ENCODE peak calls at places on chromosomes 2 and 18, in five cellular contexts. V is HCT116, T is SK-N-SH, D is GM12878, Y is HepG2. S is an unnamed sample.

GRCh38 chr2:69203166-69203985 is 183.7 kb downstream of the GFPT1 start:
- DNase-seq in D (no peak), V (no peak), Y (peak; percentile 80), T (no peak), S (no peak)

GRCh38 chr18:3722662-3723433 is 272.9 kb downstream of the TGIF1 start:
- DNase-seq in V (no peak), T (no peak), Y (peak; percentile 72), D (no peak), S (no peak)

GRCh38 chr2:69271831-69272257 is 115.2 kb downstream of the GFPT1 start:
- DNase-seq in Y (no peak), D (no peak), T (no peak), V (no peak), S (no peak)

GRCh38 chr2:171412571-171412970 is 21.2 kb downstream of the METTL8 start:
- DNase-seq in D (no peak), T (no peak), Y (no peak), V (no peak), S (no peak)

GRCh38 chr2:132621131-132621875 is 48.7 kb downstream of the LYPD1 start:
- DNase-seq in D (no peak), V (no peak), Y (no peak), T (no peak), S (no peak)

GRCh38 chr2:43832457-43832856 is 6.2 kb downstream of the ABCG5 start:
- DNase-seq in V (no peak), Y (no peak), T (no peak), D (no peak), S (peak; percentile 29)

GRCh38 chr2:68379184-68379708 is 14.2 kb downstream of the PLEK start:
- DNase-seq in V (no peak), Y (no peak), D (no peak), T (no peak), S (no peak)

GRCh38 chr18:22391571-22392359 is 25.9 kb downstream of the CTAGE1 start:
- DNase-seq in T (peak; percentile 7), Y (no peak), V (no peak), D (no peak), S (no peak)

GRCh38 chr2:183248866-183249567 is 124.8 kb downstream of the NUP35 start:
- DNase-seq in V (peak; percentile 24), T (peak; percentile 47), Y (peak; percentile 15), D (no peak), S (peak; percentile 67)

GRCh38 chr18:11251891-11252270 is 102.5 kb upstream of the PIEZO2 start:
- DNase-seq in T (no peak), V (no peak), D (no peak), Y (no peak), S (no peak)

GRCh38 chr2:105447476-105447875 is 48.6 kb upstream of the FHL2 start:
- DNase-seq in D (no peak), Y (no peak), V (no peak), T (no peak), S (no peak)

GRCh38 chr2:15986068-15986560 is 45.8 kb downstream of the MYCN start:
- DNase-seq in T (peak; percentile 72), Y (no peak), V (no peak), D (no peak), S (no peak)

GRCh38 chr2:200585730-200586643 is at the start of gene AOX1:
- DNase-seq in V (no peak), T (peak; percentile 49), D (no peak), Y (peak; percentile 70), S (peak; percentile 94)

GRCh38 chr18:6956495-6956894 is 161.1 kb downstream of the LAMA1 start:
- DNase-seq in T (no peak), V (no peak), Y (no peak), D (no peak), S (no peak)

GRCh38 chr18:32552421-32553030 is 81.8 kb upstream of the GAREM1 start:
- DNase-seq in D (no peak), T (peak; percentile 51), V (peak; percentile 74), Y (peak; percentile 68), S (peak; percentile 93)

GRCh38 chr2:202592580-202592979 is 42.2 kb upstream of the FAM117B start:
- DNase-seq in Y (no peak), V (no peak), D (no peak), T (no peak), S (no peak)

GRCh38 chr2:23414876-23415275 is 29.9 kb downstream of the KLHL29 start:
- DNase-seq in D (no peak), T (peak; percentile 70), V (no peak), Y (peak; percentile 21), S (peak; percentile 72)

GRCh38 chr2:142010871-142011270 is 119.9 kb downstream of the LRP1B start:
- DNase-seq in V (no peak), D (no peak), T (no peak), Y (no peak), S (no peak)

GRCh38 chr2:219071189-219071816 is 10.6 kb upstream of the IHH start:
- DNase-seq in Y (peak; percentile 91), T (no peak), D (no peak), V (no peak), S (no peak)

GRCh38 chr2:58146707-58147106 is 94.4 kb downstream of the FANCL start:
- DNase-seq in V (peak; percentile 19), D (no peak), T (no peak), Y (no peak), S (no peak)

GRCh38 chr2:33040541-33040940 is 93.8 kb downstream of the LTBP1 start:
- DNase-seq in Y (no peak), V (no peak), D (no peak), T (no peak), S (no peak)

GRCh38 chr2:60649721-60650120 is 96.3 kb upstream of the BCL11A start:
- DNase-seq in V (no peak), Y (no peak), D (no peak), T (no peak), S (no peak)

GRCh38 chr2:96578731-96579130 is 42.2 kb downstream of the ARID5A start:
- DNase-seq in V (no peak), Y (no peak), D (no peak), T (no peak), S (no peak)

GRCh38 chr2:39142012-39142346 is 21.1 kb upstream of the SOS1 start:
- DNase-seq in T (no peak), D (no peak), V (no peak), Y (no peak), S (no peak)

GRCh38 chr2:182647499-182647787 is 68.6 kb upstream of the DNAJC10 start:
- DNase-seq in T (no peak), V (no peak), Y (no peak), D (no peak), S (no peak)

DNA sequence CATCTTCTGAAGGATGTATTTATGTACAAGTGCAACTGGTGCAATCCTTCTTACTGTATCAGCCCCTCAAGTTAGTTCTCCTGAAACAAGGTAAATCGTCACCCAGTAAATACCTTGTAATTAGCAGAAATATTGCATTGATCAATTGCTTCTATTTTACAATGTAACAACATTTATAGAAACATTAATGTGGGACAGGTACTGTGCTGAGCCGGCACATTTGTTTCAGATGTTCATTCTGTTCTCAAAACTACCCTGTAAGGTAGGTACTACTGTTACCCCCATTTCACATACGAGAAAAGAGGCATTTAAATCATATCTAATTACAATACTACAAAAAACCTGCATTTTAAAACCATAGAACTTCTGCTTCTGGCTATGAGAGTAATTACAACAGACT is 19.5 kb downstream of the RTN4 start:
- DNase-seq in T (no peak), Y (no peak), D (no peak), V (no peak), S (no peak)
- H4K20me1 ChIP-seq in T (peaks cover 100% of the 10 kb centered on the region), Y (peaks cover 36% of the 10 kb centered on the region), D (no peaks in the 10 kb centered on the region), V (peaks cover 47% of the 10 kb centered on the region), S (peaks cover 68% of the 10 kb centered on the region)

GRCh38 chr2:62185828-62186483 is 10.0 kb upstream of the B3GNT2 start:
- DNase-seq in Y (no peak), V (no peak), T (no peak), D (no peak), S (no peak)

GRCh38 chr2:62187246-62187645 is 8.7 kb upstream of the B3GNT2 start:
- DNase-seq in D (no peak), T (no peak), V (no peak), Y (no peak), S (no peak)

GRCh38 chr2:62181836-62182235 is 14.1 kb upstream of the B3GNT2 start:
- DNase-seq in T (no peak), D (no peak), V (no peak), Y (no peak), S (no peak)

GRCh38 chr2:62186534-62186933 is 9.4 kb upstream of the B3GNT2 start:
- DNase-seq in D (no peak), Y (no peak), T (no peak), V (no peak), S (no peak)

DNA sequence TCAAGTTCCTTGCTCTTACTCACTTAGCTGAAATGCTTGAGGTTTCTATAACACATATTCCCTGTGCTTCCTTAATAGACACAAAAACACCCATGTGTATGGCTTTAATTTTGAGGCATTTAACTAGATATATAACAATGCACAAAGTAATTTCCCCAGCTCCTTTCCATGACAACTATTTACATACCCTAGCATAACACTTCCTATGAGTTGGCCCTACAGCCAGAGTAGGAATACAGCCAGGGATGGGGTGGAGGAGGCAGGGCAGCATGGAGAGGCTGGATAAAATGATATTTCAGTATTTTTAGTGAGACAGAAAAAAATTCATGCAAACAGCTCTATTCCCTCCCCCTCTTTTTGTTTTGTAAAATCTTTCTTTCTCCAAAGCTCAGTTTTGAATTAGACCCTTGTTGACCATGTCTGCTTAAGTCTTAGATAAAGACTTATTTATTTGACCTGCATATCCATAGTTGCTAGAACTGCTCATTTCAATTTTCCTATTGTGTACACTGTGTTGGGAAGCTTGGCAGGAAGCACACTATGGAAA is 11.3 kb upstream of the B3GNT2 start:
- DNase-seq in Y (no peak), T (no peak), D (no peak), V (no peak), S (no peak)
- H3K4me1 ChIP-seq in Y (peaks cover 12% of the 10 kb centered on the region), T (no peaks in the 10 kb centered on the region), D (peaks cover 5% of the 10 kb centered on the region), V (no peaks in the 10 kb centered on the region), S (peaks cover 13% of the 10 kb centered on the region)

GRCh38 chr2:216064014-216064630 is 17.5 kb downstream of the PECR start:
- DNase-seq in Y (no peak), D (no peak), V (no peak), T (no peak), S (peak; percentile 16)
- TF ChIP-seq REST in Y (no peak), D (no peak), V (no peak), T (no peak), S (no peak)

GRCh38 chr2:241095594-241096290 is 6.3 kb downstream of the MTERF4 start:
- DNase-seq in T (no peak), D (no peak), V (no peak), Y (no peak), S (no peak)

GRCh38 chr2:241094172-241094571 is 7.9 kb downstream of the MTERF4 start:
- DNase-seq in V (no peak), T (no peak), D (no peak), Y (no peak), S (peak; percentile 50)

GRCh38 chr2:241092677-241093076 is 9.4 kb downstream of the MTERF4 start:
- DNase-seq in T (no peak), D (no peak), Y (no peak), V (no peak), S (no peak)

GRCh38 chr2:241096979-241097378 is 5.1 kb downstream of the MTERF4 start:
- DNase-seq in D (peak; percentile 86), T (no peak), V (no peak), Y (no peak), S (no peak)

DNA sequence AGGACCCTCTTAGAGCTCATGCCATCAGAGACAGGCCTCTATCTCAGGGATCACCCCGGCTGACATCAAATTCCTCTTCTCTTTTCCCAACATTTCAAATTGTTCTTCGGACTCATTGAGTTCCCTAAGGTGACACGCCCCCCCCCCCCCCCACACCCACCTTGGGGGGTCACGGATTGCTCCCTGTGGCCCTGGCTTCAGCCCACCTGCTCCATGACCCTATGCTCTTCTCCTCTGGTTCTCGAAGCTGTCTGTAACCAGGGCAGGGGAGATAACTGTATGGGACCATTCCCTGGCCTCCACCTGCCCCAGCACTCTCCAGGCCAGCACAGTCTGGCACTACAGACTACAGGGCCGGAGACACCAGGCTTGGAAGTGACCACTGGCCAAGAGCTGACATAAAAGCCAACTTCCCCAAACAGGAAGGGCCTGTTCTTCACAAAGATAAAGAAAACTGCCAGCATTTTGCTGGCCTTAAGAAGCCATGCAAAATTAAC is 7.1 kb downstream of the MTERF4 start:
- DNase-seq in T (no peak), D (no peak), V (no peak), Y (no peak), S (no peak)
- H4K20me1 ChIP-seq in T (no peaks in the 10 kb centered on the region), D (no peaks in the 10 kb centered on the region), V (no peaks in the 10 kb centered on the region), Y (peaks cover 13% of the 10 kb centered on the region), S (peaks cover 29% of the 10 kb centered on the region)